ENCODE peak calls at places on chromosomes 3 and 15, in five cellular contexts. L is mammary epithelial cell, R is fibroblast of lung, C is body of pancreas, I is psoas muscle. M is an unnamed sample.

GRCh38 chr3:63585927-63586326 is 66.5 kb upstream of the SNTN start:
- DNase-seq in L (no peak), R (no peak), C (no peak), I (no peak), M (no peak)

GRCh38 chr3:161990036-161990435 is 493.4 kb downstream of the OTOL1 start:
- DNase-seq in L (no peak), R (no peak), C (no peak), I (no peak), M (no peak)

GRCh38 chr15:78265752-78266224 is 1.4 kb downstream of the DNAJA4 start:
- DNase-seq in L (peak; percentile 54), R (peak; percentile 86), C (no peak), I (no peak), M (no peak)

GRCh38 chr15:44099671-44100070 is 95.4 kb downstream of the FRMD5 start:
- DNase-seq in L (no peak), R (peak; percentile 69), C (no peak), I (no peak), M (no peak)

GRCh38 chr15:51450001-51450400 is 108.5 kb downstream of the GLDN start:
- DNase-seq in L (peak; percentile 84), R (peak; percentile 72), C (peak; percentile 38), I (no peak), M (no peak)

GRCh38 chr3:59085976-59086375 is 36.2 kb upstream of the CFAP20DC start:
- DNase-seq in L (no peak), R (peak; percentile 17), C (no peak), I (no peak), M (no peak)

GRCh38 chr3:190491533-190492054 is 22.3 kb upstream of the IL1RAP start:
- DNase-seq in L (peak; percentile 89), R (peak; percentile 48), C (no peak), I (peak; percentile 54), M (no peak)

GRCh38 chr15:68517285-68517711 is 61.5 kb upstream of the CORO2B start:
- DNase-seq in L (no peak), R (peak; percentile 69), C (no peak), I (no peak), M (no peak)

GRCh38 chr15:69393831-69394491 is 20.2 kb upstream of the KIF23 start:
- DNase-seq in L (peak; percentile 49), R (peak; percentile 40), C (no peak), I (no peak), M (no peak)

GRCh38 chr3:46705022-46705530 is 3.9 kb downstream of the TMIE start:
- DNase-seq in L (peak; percentile 57), R (peak; percentile 40), C (peak; percentile 84), I (peak; percentile 86), M (peak; percentile 80)

GRCh38 chr3:30294241-30294667 is 312.1 kb upstream of the TGFBR2 start:
- DNase-seq in L (no peak), R (peak; percentile 42), C (no peak), I (peak; percentile 31), M (no peak)

GRCh38 chr15:89494941-89495637 is 1.3 kb downstream of the RHCG start:
- DNase-seq in L (no peak), R (no peak), C (no peak), I (no peak), M (no peak)

GRCh38 chr3:105527538-105527937 is 160.8 kb downstream of the ALCAM start:
- DNase-seq in L (no peak), R (no peak), C (no peak), I (no peak), M (no peak)

GRCh38 chr3:135878501-135878900 is 87.0 kb upstream of the PPP2R3A start:
- DNase-seq in L (peak; percentile 63), R (no peak), C (no peak), I (no peak), M (no peak)

GRCh38 chr3:114745322-114746240 is 401.5 kb downstream of the ZBTB20 start:
- DNase-seq in L (peak; percentile 66), R (peak; percentile 82), C (peak; percentile 39), I (no peak), M (no peak)

GRCh38 chr15:74696808-74697207 is 984 bp upstream of the EDC3 start:
- DNase-seq in L (no peak), R (no peak), C (no peak), I (no peak), M (no peak)

GRCh38 chr3:17491601-17492000 is 250.8 kb downstream of the TBC1D5 start:
- DNase-seq in L (peak; percentile 78), R (peak; percentile 88), C (no peak), I (no peak), M (no peak)

GRCh38 chr15:89799925-89800500 is 14.6 kb downstream of the ANPEP start:
- DNase-seq in L (no peak), R (no peak), C (no peak), I (peak; percentile 12), M (no peak)

GRCh38 chr3:127590282-127590592 is 296 bp downstream of the TPRA1 start:
- DNase-seq in L (no peak), R (no peak), C (no peak), I (no peak), M (no peak)

GRCh38 chr3:132445812-132446211 is 28.5 kb downstream of the DNAJC13 start:
- DNase-seq in L (peak; percentile 76), R (peak; percentile 25), C (no peak), I (no peak), M (no peak)

GRCh38 chr3:158267015-158267414 is 157.1 kb downstream of the RSRC1 start:
- DNase-seq in L (no peak), R (no peak), C (no peak), I (no peak), M (no peak)

GRCh38 chr15:22884344-22884743 is 45.9 kb downstream of the NIPA2 start:
- DNase-seq in L (no peak), R (no peak), C (no peak), I (no peak), M (peak; percentile 3)

GRCh38 chr3:23481660-23482278 is 278.6 kb downstream of the UBE2E2 start:
- DNase-seq in L (no peak), R (peak; percentile 61), C (no peak), I (no peak), M (no peak)

GRCh38 chr3:126531051-126531330 is 7.0 kb downstream of the CHST13 start:
- DNase-seq in L (no peak), R (no peak), C (no peak), I (peak; percentile 32), M (no peak)

GRCh38 chr3:182989566-182989965 is 9.2 kb upstream of the DCUN1D1 start:
- DNase-seq in L (no peak), R (no peak), C (no peak), I (no peak), M (no peak)

GRCh38 chr3:128993461-128994172 is at the start of gene CFAP92:
- DNase-seq in L (peak; percentile 81), R (peak; percentile 51), C (peak; percentile 94), I (peak; percentile 92), M (peak; percentile 94)

GRCh38 chr15:95169701-95170459 is 938.5 kb downstream of the MCTP2 start:
- DNase-seq in L (no peak), R (no peak), C (peak; percentile 44), I (peak; percentile 63), M (no peak)

GRCh38 chr3:54361884-54362283 is 239.5 kb downstream of the CACNA2D3 start:
- DNase-seq in L (no peak), R (no peak), C (no peak), I (no peak), M (no peak)

GRCh38 chr15:99010743-99011142 is 3.2 kb upstream of the PGPEP1L start:
- DNase-seq in L (no peak), R (peak; percentile 37), C (no peak), I (no peak), M (no peak)

GRCh38 chr15:64636541-64636940 is 138.8 kb downstream of the RBPMS2 start:
- DNase-seq in L (no peak), R (no peak), C (no peak), I (no peak), M (no peak)

GRCh38 chr15:40049076-40049475 is 10.1 kb upstream of the SRP14 start:
- DNase-seq in L (no peak), R (no peak), C (no peak), I (no peak), M (no peak)
- H3K27ac ChIP-seq in L (no peak overlapping the region), R (no peak overlapping the region), C (no peak overlapping the region), I (no peak overlapping the region), M (peak overlapping the region; percentile 74)

DNA sequence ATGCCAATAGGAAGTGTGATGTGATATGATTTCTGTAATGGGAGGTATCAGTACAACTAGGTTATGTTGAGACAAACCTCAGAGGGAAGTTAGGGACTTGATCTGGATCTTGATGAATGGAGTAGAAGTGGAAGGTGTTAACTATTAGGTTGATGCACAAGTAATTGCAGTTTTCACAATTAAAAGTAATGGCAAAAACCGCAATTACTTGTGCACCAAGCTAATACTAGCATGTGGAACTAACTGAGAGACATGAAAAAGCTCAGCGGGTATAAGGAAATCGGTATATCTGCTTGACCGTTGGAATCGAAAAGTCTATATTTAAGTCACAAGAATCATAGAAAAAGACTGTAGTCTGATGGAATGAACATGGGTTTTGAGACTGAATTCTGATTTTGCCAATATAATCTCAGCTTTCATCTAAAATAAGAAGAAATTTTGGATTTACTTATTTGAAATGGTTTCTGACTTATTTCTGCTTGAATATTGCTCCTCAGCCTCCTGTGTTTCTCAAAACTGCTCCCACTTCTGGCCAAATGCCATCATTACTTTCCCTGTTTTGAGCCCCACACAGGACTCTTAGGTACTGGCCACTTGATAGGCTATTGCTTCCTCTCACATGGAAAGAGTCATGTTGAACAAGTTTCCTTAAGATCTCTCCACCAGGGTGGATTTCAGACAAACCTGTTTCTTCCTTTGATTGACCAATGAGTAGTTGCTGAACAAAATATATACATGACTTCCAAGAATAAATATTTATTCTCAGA is 271.5 kb upstream of the COL8A1 start:
- DNase-seq in L (no peak), R (no peak), C (no peak), I (no peak), M (no peak)
- TF ChIP-seq CTCF in L (no peak), R (no peak), C (no peak), I (no peak), M (no peak)

DNA sequence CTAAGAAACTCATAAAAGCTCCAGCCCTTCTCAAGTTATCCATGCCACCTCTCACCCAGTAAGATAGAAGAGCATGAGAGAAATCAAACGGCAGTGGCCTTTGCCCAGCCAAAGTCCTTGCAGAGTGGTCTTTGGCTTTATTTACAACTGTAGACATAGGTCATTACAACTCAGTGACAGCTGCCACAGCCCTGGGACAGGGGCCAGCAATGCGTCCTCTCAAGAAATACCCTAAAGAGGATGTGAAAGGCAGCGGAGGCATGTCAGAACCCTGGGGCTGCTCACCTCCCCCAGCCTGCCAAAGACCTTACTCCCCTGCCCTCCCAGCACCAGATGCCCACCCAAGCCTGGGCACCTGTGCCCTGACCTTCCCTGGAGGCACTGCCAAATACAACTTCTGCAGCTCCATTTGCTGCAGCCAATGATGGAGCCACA is 6.3 kb downstream of the ACAA1 start:
- DNase-seq in L (no peak), R (no peak), C (no peak), I (no peak), M (no peak)
- H3K36me3 ChIP-seq in L (peaks cover 12% of the 10 kb centered on the region), R (peaks cover 17% of the 10 kb centered on the region), C (peaks cover 37% of the 10 kb centered on the region), I (peaks cover 14% of the 10 kb centered on the region), M (peaks cover 95% of the 10 kb centered on the region)

GRCh38 chr3:100600181-100601042 is 9.0 kb upstream of the ADGRG7 start:
- DNase-seq in L (peak; percentile 99), R (no peak), C (peak; percentile 4), I (no peak), M (no peak)

GRCh38 chr3:100605358-100605757 is 4.0 kb upstream of the ADGRG7 start:
- DNase-seq in L (no peak), R (no peak), C (no peak), I (no peak), M (no peak)

GRCh38 chr3:100606894-100607512 is 2.4 kb upstream of the ADGRG7 start:
- DNase-seq in L (no peak), R (no peak), C (no peak), I (no peak), M (no peak)

GRCh38 chr3:100602506-100603444 is 6.6 kb upstream of the ADGRG7 start:
- DNase-seq in L (peak; percentile 73), R (peak; percentile 39), C (no peak), I (no peak), M (no peak)

GRCh38 chr3:100603449-100603848 is 6.0 kb upstream of the ADGRG7 start:
- DNase-seq in L (peak; percentile 73), R (peak; percentile 10), C (peak; percentile 9), I (no peak), M (no peak)
- H3K27ac ChIP-seq in L (peak overlapping the region; percentile 91), R (no peak overlapping the region), C (no peak overlapping the region), I (no peak overlapping the region), M (no peak overlapping the region)